ENCODE peak calls at places on chromosomes 4 and X, in four cellular contexts. A is AG20443; H is pancreas; L is stimulated activated CD4-positive, alpha-beta T cell treated with anti-CD3 and anti-CD28 coated beads, Interleukin-1b, Interleukin-23, amount 100 ng/mL, for 4 hours. B is an unnamed sample.

GRCh38 chr4:126890994-126891393 is 741.8 kb upstream of the INTU start:
- DNase-seq in H (no peak), A (no peak), L (no peak), B (no peak)

GRCh38 chrX:70439016-70439415 is 5.6 kb upstream of the DLG3 start:
- DNase-seq in A (peak; percentile 23), L (no peak), H (no peak), B (no peak)

GRCh38 chr4:124947622-124948265 is 235.2 kb upstream of the ANKRD50 start:
- DNase-seq in L (no peak), A (no peak), H (no peak), B (no peak)

GRCh38 chr4:164536829-164537228 is 217.1 kb upstream of the SMIM31 start:
- DNase-seq in H (no peak), A (peak; percentile 58), L (no peak), B (no peak)

GRCh38 chr4:17812125-17812524 is 1.3 kb downstream of the NCAPG start:
- DNase-seq in L (no peak), H (no peak), A (no peak), B (no peak)

GRCh38 chr4:82797048-82797590 is 1.5 kb downstream of the SCD5 start:
- DNase-seq in A (no peak), L (no peak), H (peak; percentile 58), B (no peak)

GRCh38 chr4:73450398-73451004 is 14.5 kb downstream of the AFP start:
- DNase-seq in H (no peak), A (peak; percentile 73), L (no peak), B (no peak)

GRCh38 chrX:57156397-57157049 is 19.3 kb upstream of the SPIN2A start:
- DNase-seq in H (no peak), L (no peak), A (peak; percentile 49), B (no peak)

GRCh38 chr4:150332086-150332485 is 249.9 kb upstream of the MAB21L2 start:
- DNase-seq in A (no peak), L (no peak), H (no peak), B (no peak)

GRCh38 chr4:108884596-108884995 is 121.7 kb upstream of the ETNPPL start:
- DNase-seq in L (no peak), A (no peak), H (no peak), B (no peak)

GRCh38 chrX:102517331-102517730 is 792 bp upstream of the TMSB15A start:
- DNase-seq in A (no peak), H (no peak), L (no peak), B (no peak)

GRCh38 chrX:151984328-151984727 is 9.9 kb upstream of the GABRE start:
- DNase-seq in A (peak; percentile 48), H (no peak), L (no peak), B (no peak)

GRCh38 chr4:108166038-108166437 is 2.7 kb downstream of the LEF1 start:
- DNase-seq in A (no peak), L (no peak), H (no peak), B (no peak)

GRCh38 chr4:165079476-165079875 is 25.8 kb downstream of the TRIM75 start:
- DNase-seq in L (no peak), A (no peak), H (no peak), B (no peak)

GRCh38 chr4:40003986-40004385 is 26.3 kb upstream of the PDS5A start:
- DNase-seq in H (no peak), A (peak; percentile 41), L (no peak), B (no peak)

GRCh38 chr4:153418581-153418980 is 47.6 kb upstream of the TMEM131L start:
- DNase-seq in A (no peak), H (no peak), L (no peak), B (no peak)